ENCODE peak calls at places on chromosomes 2 and 18, in seven cellular contexts. J, M, L, X, F, G and A are unnamed samples.

GRCh38 chr2:164839914-164840457 is 1.6 kb downstream of the COBLL1 start:
- DNase-seq in J (peak), M (no peak), L (no peak), X (peak), F (no peak), G (peak), A (no peak)

GRCh38 chr2:164761737-164762460 is 79.7 kb downstream of the COBLL1 start:
- DNase-seq in J (no peak), M (no peak), L (no peak), X (peak), F (no peak), G (no peak), A (no peak)

GRCh38 chr2:215930505-215931233 is 82.7 kb downstream of the MREG start:
- DNase-seq in J (no peak), M (no peak), L (no peak), X (peak), F (no peak), G (no peak), A (peak)

GRCh38 chr18:48816554-48816953 is 134.2 kb downstream of the SMAD7 start:
- DNase-seq in J (no peak), M (no peak), L (no peak), X (no peak), F (no peak), G (no peak), A (no peak)

GRCh38 chr2:97907667-97908066 is 88.1 kb downstream of the TMEM131 start:
- DNase-seq in J (no peak), M (no peak), L (no peak), X (no peak), F (no peak), G (no peak), A (no peak)

GRCh38 chr18:25335676-25336075 is 16.3 kb downstream of the ZNF521 start:
- DNase-seq in J (no peak), M (no peak), L (no peak), X (no peak), F (no peak), G (no peak), A (no peak)

GRCh38 chr2:65361623-65362022 is 70.8 kb downstream of the SPRED2 start:
- DNase-seq in J (no peak), M (no peak), L (no peak), X (no peak), F (no peak), G (peak), A (no peak)

GRCh38 chr2:166197446-166197845 is 69.6 kb upstream of the SCN1A start:
- DNase-seq in J (no peak), M (no peak), L (peak), X (peak), F (no peak), G (no peak), A (no peak)

GRCh38 chr2:28394997-28395333 is 2.3 kb downstream of the FOSL2 start:
- DNase-seq in J (no peak), M (no peak), L (no peak), X (no peak), F (no peak), G (no peak), A (no peak)